ENCODE peak calls at places on chromosomes 4 and X, in four cellular contexts. X, E, C and F are unnamed samples.
A peak's percentile ranks its signal among the peaks of the same experiment; 100 is the strongest.

GRCh38 chrX:32530802-32531403 is 680.4 kb downstream of the DMD start:
- DNase-seq in X (peak; percentile 52), E (peak; percentile 21), C (no peak), F (no peak)

GRCh38 chrX:108064001-108064400 is 19.1 kb downstream of the VSIG1 start:
- DNase-seq in X (no peak), E (no peak), C (no peak), F (no peak)

GRCh38 chrX:137742846-137743245 is 176.9 kb downstream of the ZIC3 start:
- DNase-seq in X (no peak), E (no peak), C (no peak), F (no peak)

GRCh38 chr4:5712931-5713330 is 1.9 kb downstream of the EVC start:
- DNase-seq in X (no peak), E (no peak), C (no peak), F (no peak)

GRCh38 chr4:25253072-25253447 is 19.2 kb downstream of the PI4K2B start:
- DNase-seq in X (peak; percentile 1), E (no peak), C (no peak), F (no peak)

GRCh38 chr4:183507928-183508327 is 3.1 kb downstream of the ING2 start:
- DNase-seq in X (no peak), E (peak; percentile 59), C (no peak), F (no peak)

GRCh38 chrX:39582091-39582490 is 515.7 kb downstream of the BCOR start:
- DNase-seq in X (no peak), E (no peak), C (no peak), F (peak; percentile 7)

GRCh38 chr4:128812360-128812958 is 3.0 kb downstream of the JADE1 start:
- DNase-seq in X (peak; percentile 81), E (peak; percentile 76), C (peak; percentile 34), F (peak; percentile 19)

GRCh38 chr4:98706200-98706813 is 47.9 kb upstream of the TSPAN5 start:
- DNase-seq in X (no peak), E (no peak), C (no peak), F (no peak)

GRCh38 chrX:19129694-19130093 is 7.4 kb upstream of the ADGRG2 start:
- DNase-seq in X (no peak), E (no peak), C (no peak), F (no peak)
- TF ChIP-seq CEBPB in X (no peak), E (no peak), C (no peak), F (no peak)

GRCh38 chr4:158670975-158671664 is 567 bp downstream of the C4orf46 start:
- DNase-seq in X (peak; percentile 76), E (peak; percentile 59), C (peak; percentile 36), F (peak; percentile 33)
- TF ChIP-seq CEBPB in X (no peak), E (no peak), C (no peak), F (no peak)

GRCh38 chrX:29466441-29466840 is 748.9 kb upstream of the MAGEB2 start:
- DNase-seq in X (no peak), E (no peak), C (no peak), F (no peak)

GRCh38 chrX:29471829-29472228 is 743.5 kb upstream of the MAGEB2 start:
- DNase-seq in X (no peak), E (no peak), C (no peak), F (no peak)

GRCh38 chrX:29470029-29470428 is 745.3 kb upstream of the MAGEB2 start:
- DNase-seq in X (peak; percentile 76), E (no peak), C (no peak), F (peak; percentile 33)

GRCh38 chrX:29468911-29469494 is 746.4 kb upstream of the MAGEB2 start:
- DNase-seq in X (no peak), E (no peak), C (no peak), F (no peak)
- TF ChIP-seq CEBPB in X (no peak), E (no peak), C (no peak), F (no peak)

DNA sequence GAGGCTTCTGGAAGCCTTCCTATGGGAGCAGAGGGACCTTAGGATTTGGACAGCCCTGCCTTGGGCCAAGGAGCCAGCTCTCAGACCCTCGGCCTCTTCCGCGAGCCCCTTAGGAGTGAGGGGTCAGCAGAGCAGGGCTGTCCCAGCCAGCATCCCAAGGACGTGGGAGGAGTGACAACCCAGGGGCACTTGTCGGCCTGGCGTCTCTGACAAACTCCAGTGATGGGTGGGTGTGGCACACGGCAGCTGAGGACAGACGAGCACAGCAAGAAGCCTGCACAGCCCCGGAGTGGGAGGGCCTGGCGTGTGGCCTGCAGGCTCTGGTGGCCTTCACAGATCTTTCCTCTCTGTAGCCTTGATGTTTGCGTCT is 11.6 kb upstream of the TNIP2 start:
- DNase-seq in X (no peak), E (no peak), C (no peak), F (no peak)
- TF ChIP-seq CEBPB in X (no peak), E (no peak), C (no peak), F (no peak)

DNA sequence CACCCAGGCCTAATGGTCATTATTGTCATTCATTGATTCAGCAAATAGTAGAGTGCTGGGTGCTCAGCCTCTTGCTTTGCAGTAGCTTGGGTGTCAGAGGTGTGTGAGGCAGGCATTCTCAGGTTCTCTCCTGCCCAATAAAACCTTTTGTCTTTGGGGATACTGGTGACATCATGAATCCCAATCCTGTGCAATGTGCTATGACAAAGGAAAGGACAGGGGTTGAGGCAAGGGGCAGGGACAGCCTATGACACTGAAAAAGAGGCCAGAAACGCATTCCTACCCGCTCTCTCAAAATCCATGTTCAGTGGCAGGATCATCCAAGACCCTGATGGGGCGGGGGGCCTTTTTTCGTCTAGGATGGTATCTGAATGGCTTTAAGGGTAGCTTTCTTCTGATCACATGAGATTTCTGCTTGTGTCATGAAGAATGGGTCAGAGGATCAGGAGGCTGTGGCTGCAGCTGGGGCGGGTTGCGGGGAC is 1.5 kb upstream of the FAM193A start:
- DNase-seq in X (peak; percentile 15), E (peak; percentile 47), C (no peak), F (no peak)
- TF ChIP-seq CEBPB in X (no peak), E (peak; percentile 2), C (no peak), F (no peak)

GRCh38 chrX:21725498-21725897 is 32.4 kb downstream of the SMPX start:
- DNase-seq in X (peak; percentile 60), E (peak; percentile 27), C (peak; percentile 27), F (peak; percentile 6)
- TF ChIP-seq CEBPB in X (no peak), E (no peak), C (no peak), F (no peak)